ENCODE peak calls at places on chromosomes 13 and 19, in eight cellular contexts. One of them, this sample, is unnamed.

GRCh38 chr19:51019544-51019925 is at the start of gene KLK10:
- DNase-seq in GM10248: no peak
- DNase-seq in stimulated activated CD4-positive, alpha-beta T cell treated with anti-CD3 and anti-CD28 coated beads, Interleukin-4, amount 100 ng/mL, for 48 hours: no peak
- DNase-seq in RWPE1: no peak
- DNase-seq in lower leg skin: no peak
- DNase-seq in C1 segment of cervical spinal cord: no peak
- DNase-seq in RPMI7951: no peak
- DNase-seq in breast epithelium: peak
- DNase-seq in this sample: no peak

GRCh38 chr13:44842158-44842557 is 147.1 kb downstream of the NUFIP1 start:
- DNase-seq in GM10248: no peak
- DNase-seq in stimulated activated CD4-positive, alpha-beta T cell treated with anti-CD3 and anti-CD28 coated beads, Interleukin-4, amount 100 ng/mL, for 48 hours: no peak
- DNase-seq in RWPE1: no peak
- DNase-seq in lower leg skin: no peak
- DNase-seq in C1 segment of cervical spinal cord: no peak
- DNase-seq in RPMI7951: peak
- DNase-seq in breast epithelium: no peak
- DNase-seq in this sample: no peak

GRCh38 chr13:78604782-78605611 is 1.6 kb upstream of the POU4F1 start:
- DNase-seq in GM10248: no peak
- DNase-seq in stimulated activated CD4-positive, alpha-beta T cell treated with anti-CD3 and anti-CD28 coated beads, Interleukin-4, amount 100 ng/mL, for 48 hours: no peak
- DNase-seq in RWPE1: no peak
- DNase-seq in lower leg skin: no peak
- DNase-seq in C1 segment of cervical spinal cord: no peak
- DNase-seq in RPMI7951: no peak
- DNase-seq in breast epithelium: no peak
- DNase-seq in this sample: no peak

GRCh38 chr19:39413269-39413902 is 917 bp downstream of the PLEKHG2 start:
- DNase-seq in GM10248: no peak
- DNase-seq in stimulated activated CD4-positive, alpha-beta T cell treated with anti-CD3 and anti-CD28 coated beads, Interleukin-4, amount 100 ng/mL, for 48 hours: no peak
- DNase-seq in RWPE1: no peak
- DNase-seq in lower leg skin: peak
- DNase-seq in C1 segment of cervical spinal cord: no peak
- DNase-seq in RPMI7951: peak
- DNase-seq in breast epithelium: peak
- DNase-seq in this sample: peak

GRCh38 chr19:34645551-34645950 is 31.4 kb downstream of the SCGB2B2 start:
- DNase-seq in GM10248: no peak
- DNase-seq in stimulated activated CD4-positive, alpha-beta T cell treated with anti-CD3 and anti-CD28 coated beads, Interleukin-4, amount 100 ng/mL, for 48 hours: no peak
- DNase-seq in RWPE1: no peak
- DNase-seq in lower leg skin: no peak
- DNase-seq in C1 segment of cervical spinal cord: no peak
- DNase-seq in RPMI7951: no peak
- DNase-seq in breast epithelium: no peak
- DNase-seq in this sample: peak

GRCh38 chr13:19961484-19961883 is 3.0 kb downstream of the ZMYM2 start:
- DNase-seq in GM10248: no peak
- DNase-seq in stimulated activated CD4-positive, alpha-beta T cell treated with anti-CD3 and anti-CD28 coated beads, Interleukin-4, amount 100 ng/mL, for 48 hours: no peak
- DNase-seq in RWPE1: no peak
- DNase-seq in lower leg skin: no peak
- DNase-seq in C1 segment of cervical spinal cord: no peak
- DNase-seq in RPMI7951: no peak
- DNase-seq in breast epithelium: no peak
- DNase-seq in this sample: no peak

GRCh38 chr13:27117947-27118346 is 53.7 kb downstream of the USP12 start:
- DNase-seq in GM10248: no peak
- DNase-seq in stimulated activated CD4-positive, alpha-beta T cell treated with anti-CD3 and anti-CD28 coated beads, Interleukin-4, amount 100 ng/mL, for 48 hours: no peak
- DNase-seq in RWPE1: no peak
- DNase-seq in lower leg skin: no peak
- DNase-seq in C1 segment of cervical spinal cord: no peak
- DNase-seq in RPMI7951: no peak
- DNase-seq in breast epithelium: no peak
- DNase-seq in this sample: peak

GRCh38 chr19:46574533-46574932 is 26.6 kb upstream of the CALM3 start:
- DNase-seq in GM10248: no peak
- DNase-seq in stimulated activated CD4-positive, alpha-beta T cell treated with anti-CD3 and anti-CD28 coated beads, Interleukin-4, amount 100 ng/mL, for 48 hours: peak
- DNase-seq in RWPE1: no peak
- DNase-seq in lower leg skin: no peak
- DNase-seq in C1 segment of cervical spinal cord: no peak
- DNase-seq in RPMI7951: peak
- DNase-seq in breast epithelium: no peak
- DNase-seq in this sample: peak

GRCh38 chr19:30790048-30790680 is 418.0 kb downstream of the ZNF536 start:
- DNase-seq in GM10248: no peak
- DNase-seq in stimulated activated CD4-positive, alpha-beta T cell treated with anti-CD3 and anti-CD28 coated beads, Interleukin-4, amount 100 ng/mL, for 48 hours: no peak
- DNase-seq in RWPE1: no peak
- DNase-seq in lower leg skin: peak
- DNase-seq in C1 segment of cervical spinal cord: no peak
- DNase-seq in RPMI7951: no peak
- DNase-seq in breast epithelium: no peak
- DNase-seq in this sample: no peak

GRCh38 chr13:99657848-99658265 is 156.6 kb downstream of the TM9SF2 start:
- DNase-seq in GM10248: no peak
- DNase-seq in stimulated activated CD4-positive, alpha-beta T cell treated with anti-CD3 and anti-CD28 coated beads, Interleukin-4, amount 100 ng/mL, for 48 hours: peak
- DNase-seq in RWPE1: no peak
- DNase-seq in lower leg skin: peak
- DNase-seq in C1 segment of cervical spinal cord: no peak
- DNase-seq in RPMI7951: no peak
- DNase-seq in breast epithelium: no peak
- DNase-seq in this sample: no peak

GRCh38 chr13:99686944-99687382 is 185.7 kb downstream of the TM9SF2 start:
- DNase-seq in GM10248: no peak
- DNase-seq in stimulated activated CD4-positive, alpha-beta T cell treated with anti-CD3 and anti-CD28 coated beads, Interleukin-4, amount 100 ng/mL, for 48 hours: no peak
- DNase-seq in RWPE1: no peak
- DNase-seq in lower leg skin: no peak
- DNase-seq in C1 segment of cervical spinal cord: no peak
- DNase-seq in RPMI7951: no peak
- DNase-seq in breast epithelium: no peak
- DNase-seq in this sample: no peak

GRCh38 chr13:50543767-50544166 is 299.7 kb downstream of the DLEU7 start:
- DNase-seq in GM10248: no peak
- DNase-seq in stimulated activated CD4-positive, alpha-beta T cell treated with anti-CD3 and anti-CD28 coated beads, Interleukin-4, amount 100 ng/mL, for 48 hours: no peak
- DNase-seq in RWPE1: no peak
- DNase-seq in lower leg skin: no peak
- DNase-seq in C1 segment of cervical spinal cord: no peak
- DNase-seq in RPMI7951: peak
- DNase-seq in breast epithelium: no peak
- DNase-seq in this sample: peak

GRCh38 chr13:59898066-59898465 is 265.7 kb downstream of the DIAPH3 start:
- DNase-seq in GM10248: no peak
- DNase-seq in stimulated activated CD4-positive, alpha-beta T cell treated with anti-CD3 and anti-CD28 coated beads, Interleukin-4, amount 100 ng/mL, for 48 hours: no peak
- DNase-seq in RWPE1: no peak
- DNase-seq in lower leg skin: no peak
- DNase-seq in C1 segment of cervical spinal cord: no peak
- DNase-seq in RPMI7951: no peak
- DNase-seq in breast epithelium: no peak
- DNase-seq in this sample: no peak

GRCh38 chr19:34990578-34991192 is 9.4 kb upstream of the GRAMD1A start:
- DNase-seq in GM10248: no peak
- DNase-seq in stimulated activated CD4-positive, alpha-beta T cell treated with anti-CD3 and anti-CD28 coated beads, Interleukin-4, amount 100 ng/mL, for 48 hours: peak
- DNase-seq in RWPE1: no peak
- DNase-seq in lower leg skin: no peak
- DNase-seq in C1 segment of cervical spinal cord: no peak
- DNase-seq in RPMI7951: no peak
- DNase-seq in breast epithelium: no peak
- DNase-seq in this sample: no peak

GRCh38 chr13:108917581-108917980 is 288.2 kb downstream of the MYO16 start:
- DNase-seq in GM10248: no peak
- DNase-seq in stimulated activated CD4-positive, alpha-beta T cell treated with anti-CD3 and anti-CD28 coated beads, Interleukin-4, amount 100 ng/mL, for 48 hours: no peak
- DNase-seq in RWPE1: no peak
- DNase-seq in lower leg skin: no peak
- DNase-seq in C1 segment of cervical spinal cord: no peak
- DNase-seq in RPMI7951: no peak
- DNase-seq in breast epithelium: no peak
- DNase-seq in this sample: peak

GRCh38 chr19:27972291-27973040 is 1240.5 kb downstream of the UQCRFS1 start:
- DNase-seq in GM10248: no peak
- DNase-seq in stimulated activated CD4-positive, alpha-beta T cell treated with anti-CD3 and anti-CD28 coated beads, Interleukin-4, amount 100 ng/mL, for 48 hours: no peak
- DNase-seq in RWPE1: no peak
- DNase-seq in lower leg skin: no peak
- DNase-seq in C1 segment of cervical spinal cord: no peak
- DNase-seq in RPMI7951: peak
- DNase-seq in breast epithelium: no peak
- DNase-seq in this sample: peak

GRCh38 chr19:40366697-40367561 is 18.4 kb downstream of the PLD3 start:
- DNase-seq in GM10248: no peak
- DNase-seq in stimulated activated CD4-positive, alpha-beta T cell treated with anti-CD3 and anti-CD28 coated beads, Interleukin-4, amount 100 ng/mL, for 48 hours: no peak
- DNase-seq in RWPE1: no peak
- DNase-seq in lower leg skin: no peak
- DNase-seq in C1 segment of cervical spinal cord: no peak
- DNase-seq in RPMI7951: no peak
- DNase-seq in breast epithelium: no peak
- DNase-seq in this sample: peak

GRCh38 chr19:4896372-4896771 is 6.3 kb downstream of the ARRDC5 start:
- DNase-seq in GM10248: no peak
- DNase-seq in stimulated activated CD4-positive, alpha-beta T cell treated with anti-CD3 and anti-CD28 coated beads, Interleukin-4, amount 100 ng/mL, for 48 hours: no peak
- DNase-seq in RWPE1: peak
- DNase-seq in lower leg skin: no peak
- DNase-seq in C1 segment of cervical spinal cord: no peak
- DNase-seq in RPMI7951: peak
- DNase-seq in breast epithelium: no peak
- DNase-seq in this sample: peak

GRCh38 chr13:29991343-29991742 is 140.9 kb upstream of the UBL3 start:
- DNase-seq in GM10248: no peak
- DNase-seq in stimulated activated CD4-positive, alpha-beta T cell treated with anti-CD3 and anti-CD28 coated beads, Interleukin-4, amount 100 ng/mL, for 48 hours: no peak
- DNase-seq in RWPE1: peak
- DNase-seq in lower leg skin: no peak
- DNase-seq in C1 segment of cervical spinal cord: no peak
- DNase-seq in RPMI7951: peak
- DNase-seq in breast epithelium: no peak
- DNase-seq in this sample: peak

GRCh38 chr13:92137519-92137918 is 739.1 kb downstream of the GPC5 start:
- DNase-seq in GM10248: no peak
- DNase-seq in stimulated activated CD4-positive, alpha-beta T cell treated with anti-CD3 and anti-CD28 coated beads, Interleukin-4, amount 100 ng/mL, for 48 hours: no peak
- DNase-seq in RWPE1: no peak
- DNase-seq in lower leg skin: no peak
- DNase-seq in C1 segment of cervical spinal cord: no peak
- DNase-seq in RPMI7951: no peak
- DNase-seq in breast epithelium: no peak
- DNase-seq in this sample: no peak

GRCh38 chr13:99375806-99376080 is 68.5 kb upstream of the GPR183 start:
- DNase-seq in GM10248: no peak
- DNase-seq in stimulated activated CD4-positive, alpha-beta T cell treated with anti-CD3 and anti-CD28 coated beads, Interleukin-4, amount 100 ng/mL, for 48 hours: no peak
- DNase-seq in RWPE1: no peak
- DNase-seq in lower leg skin: peak
- DNase-seq in C1 segment of cervical spinal cord: no peak
- DNase-seq in RPMI7951: no peak
- DNase-seq in breast epithelium: no peak
- DNase-seq in this sample: no peak

GRCh38 chr13:24168392-24168750 is 7.9 kb downstream of the SPATA13 start:
- DNase-seq in GM10248: no peak
- DNase-seq in stimulated activated CD4-positive, alpha-beta T cell treated with anti-CD3 and anti-CD28 coated beads, Interleukin-4, amount 100 ng/mL, for 48 hours: no peak
- DNase-seq in RWPE1: no peak
- DNase-seq in lower leg skin: no peak
- DNase-seq in C1 segment of cervical spinal cord: no peak
- DNase-seq in RPMI7951: peak
- DNase-seq in breast epithelium: no peak
- DNase-seq in this sample: no peak

GRCh38 chr13:112756967-112757758 is 67.3 kb downstream of the ATP11A start:
- DNase-seq in GM10248: no peak
- DNase-seq in stimulated activated CD4-positive, alpha-beta T cell treated with anti-CD3 and anti-CD28 coated beads, Interleukin-4, amount 100 ng/mL, for 48 hours: no peak
- DNase-seq in RWPE1: no peak
- DNase-seq in lower leg skin: no peak
- DNase-seq in C1 segment of cervical spinal cord: no peak
- DNase-seq in RPMI7951: no peak
- DNase-seq in breast epithelium: no peak
- DNase-seq in this sample: no peak

GRCh38 chr13:95536629-95537241 is 15.8 kb upstream of the CLDN10 start:
- DNase-seq in GM10248: no peak
- DNase-seq in stimulated activated CD4-positive, alpha-beta T cell treated with anti-CD3 and anti-CD28 coated beads, Interleukin-4, amount 100 ng/mL, for 48 hours: no peak
- DNase-seq in RWPE1: no peak
- DNase-seq in lower leg skin: no peak
- DNase-seq in C1 segment of cervical spinal cord: no peak
- DNase-seq in RPMI7951: peak
- DNase-seq in breast epithelium: no peak
- DNase-seq in this sample: peak

GRCh38 chr13:42322806-42323205 is 50.9 kb downstream of the AKAP11 start:
- DNase-seq in GM10248: no peak
- DNase-seq in stimulated activated CD4-positive, alpha-beta T cell treated with anti-CD3 and anti-CD28 coated beads, Interleukin-4, amount 100 ng/mL, for 48 hours: no peak
- DNase-seq in RWPE1: no peak
- DNase-seq in lower leg skin: no peak
- DNase-seq in C1 segment of cervical spinal cord: no peak
- DNase-seq in RPMI7951: no peak
- DNase-seq in breast epithelium: no peak
- DNase-seq in this sample: no peak

GRCh38 chr19:54430306-54431254 is 15.3 kb downstream of the TTYH1 start:
- DNase-seq in GM10248: peak
- DNase-seq in stimulated activated CD4-positive, alpha-beta T cell treated with anti-CD3 and anti-CD28 coated beads, Interleukin-4, amount 100 ng/mL, for 48 hours: peak
- DNase-seq in RWPE1: peak
- DNase-seq in lower leg skin: no peak
- DNase-seq in C1 segment of cervical spinal cord: no peak
- DNase-seq in RPMI7951: no peak
- DNase-seq in breast epithelium: no peak
- DNase-seq in this sample: peak

GRCh38 chr19:10677796-10678195 is 23.4 kb upstream of the QTRT1 start:
- DNase-seq in GM10248: no peak
- DNase-seq in stimulated activated CD4-positive, alpha-beta T cell treated with anti-CD3 and anti-CD28 coated beads, Interleukin-4, amount 100 ng/mL, for 48 hours: no peak
- DNase-seq in RWPE1: no peak
- DNase-seq in lower leg skin: no peak
- DNase-seq in C1 segment of cervical spinal cord: no peak
- DNase-seq in RPMI7951: no peak
- DNase-seq in breast epithelium: no peak
- DNase-seq in this sample: no peak

GRCh38 chr19:33348301-33349010 is 25.1 kb upstream of the CEBPG start:
- DNase-seq in GM10248: no peak
- DNase-seq in stimulated activated CD4-positive, alpha-beta T cell treated with anti-CD3 and anti-CD28 coated beads, Interleukin-4, amount 100 ng/mL, for 48 hours: no peak
- DNase-seq in RWPE1: no peak
- DNase-seq in lower leg skin: peak
- DNase-seq in C1 segment of cervical spinal cord: no peak
- DNase-seq in RPMI7951: peak
- DNase-seq in breast epithelium: no peak
- DNase-seq in this sample: peak

GRCh38 chr19:6126335-6126974 is 9.0 kb upstream of the ACSBG2 start:
- DNase-seq in GM10248: peak
- DNase-seq in stimulated activated CD4-positive, alpha-beta T cell treated with anti-CD3 and anti-CD28 coated beads, Interleukin-4, amount 100 ng/mL, for 48 hours: no peak
- DNase-seq in RWPE1: peak
- DNase-seq in lower leg skin: no peak
- DNase-seq in C1 segment of cervical spinal cord: no peak
- DNase-seq in RPMI7951: peak
- DNase-seq in breast epithelium: no peak
- DNase-seq in this sample: peak

GRCh38 chr19:39533791-39534190 is 1.1 kb upstream of the EID2B start:
- DNase-seq in GM10248: no peak
- DNase-seq in stimulated activated CD4-positive, alpha-beta T cell treated with anti-CD3 and anti-CD28 coated beads, Interleukin-4, amount 100 ng/mL, for 48 hours: no peak
- DNase-seq in RWPE1: no peak
- DNase-seq in lower leg skin: no peak
- DNase-seq in C1 segment of cervical spinal cord: no peak
- DNase-seq in RPMI7951: no peak
- DNase-seq in breast epithelium: no peak
- DNase-seq in this sample: no peak

GRCh38 chr13:62038214-62038613 is 622.6 kb upstream of the PCDH20 start:
- DNase-seq in GM10248: no peak
- DNase-seq in stimulated activated CD4-positive, alpha-beta T cell treated with anti-CD3 and anti-CD28 coated beads, Interleukin-4, amount 100 ng/mL, for 48 hours: no peak
- DNase-seq in RWPE1: no peak
- DNase-seq in lower leg skin: no peak
- DNase-seq in C1 segment of cervical spinal cord: no peak
- DNase-seq in RPMI7951: no peak
- DNase-seq in breast epithelium: no peak
- DNase-seq in this sample: no peak

GRCh38 chr13:75636339-75637095 is 387 bp downstream of the LMO7 start:
- DNase-seq in GM10248: peak
- DNase-seq in stimulated activated CD4-positive, alpha-beta T cell treated with anti-CD3 and anti-CD28 coated beads, Interleukin-4, amount 100 ng/mL, for 48 hours: peak
- DNase-seq in RWPE1: peak
- DNase-seq in lower leg skin: no peak
- DNase-seq in C1 segment of cervical spinal cord: no peak
- DNase-seq in RPMI7951: peak
- DNase-seq in breast epithelium: no peak
- DNase-seq in this sample: peak

GRCh38 chr13:50128406-50129048 is 113.3 kb downstream of the KCNRG start:
- DNase-seq in GM10248: no peak
- DNase-seq in stimulated activated CD4-positive, alpha-beta T cell treated with anti-CD3 and anti-CD28 coated beads, Interleukin-4, amount 100 ng/mL, for 48 hours: no peak
- DNase-seq in RWPE1: no peak
- DNase-seq in lower leg skin: no peak
- DNase-seq in C1 segment of cervical spinal cord: no peak
- DNase-seq in RPMI7951: no peak
- DNase-seq in breast epithelium: no peak
- DNase-seq in this sample: no peak

GRCh38 chr13:91020635-91021034 is 326.9 kb upstream of the MIR17HG start:
- DNase-seq in GM10248: no peak
- DNase-seq in stimulated activated CD4-positive, alpha-beta T cell treated with anti-CD3 and anti-CD28 coated beads, Interleukin-4, amount 100 ng/mL, for 48 hours: no peak
- DNase-seq in RWPE1: no peak
- DNase-seq in lower leg skin: no peak
- DNase-seq in C1 segment of cervical spinal cord: no peak
- DNase-seq in RPMI7951: no peak
- DNase-seq in breast epithelium: no peak
- DNase-seq in this sample: no peak